ENCODE peak calls at places on chromosomes 4 and X, in six cellular contexts. T is K562, R is endothelial cell of umbilical vein, J is A549, N is HepG2, M is GM12878. Q is an unnamed sample.

GRCh38 chrX:115561605-115562491 is 874 bp downstream of the PLS3 start:
- DNase-seq in T (no peak), R (peak; percentile 52), J (peak; percentile 45), N (peak; percentile 4), M (no peak), Q (no peak)

GRCh38 chrX:29315931-29316330 is 728.7 kb downstream of the IL1RAPL1 start:
- DNase-seq in T (no peak), R (no peak), J (no peak), N (no peak), M (no peak), Q (no peak)

GRCh38 chr4:130747842-130748241 is 1651.9 kb downstream of the C4orf33 start:
- DNase-seq in T (no peak), R (no peak), J (peak; percentile 7), N (no peak), M (no peak), Q (peak; percentile 8)

GRCh38 chrX:129842510-129843208 is 1.0 kb downstream of the ZDHHC9 start:
- DNase-seq in T (no peak), R (peak; percentile 35), J (peak; percentile 12), N (peak; percentile 21), M (no peak), Q (no peak)

GRCh38 chr4:6272863-6273660 is 3.4 kb downstream of the WFS1 start:
- DNase-seq in T (no peak), R (peak; percentile 75), J (peak; percentile 32), N (peak; percentile 70), M (no peak), Q (no peak)

GRCh38 chr4:30436394-30436793 is 283.8 kb upstream of the PCDH7 start:
- DNase-seq in T (no peak), R (no peak), J (no peak), N (no peak), M (no peak), Q (no peak)

GRCh38 chrX:115913575-115913974 is 257.0 kb upstream of the AGTR2 start:
- DNase-seq in T (no peak), R (no peak), J (no peak), N (no peak), M (no peak), Q (no peak)

GRCh38 chr4:119016636-119017035 is 119.0 kb upstream of the MYOZ2 start:
- DNase-seq in T (no peak), R (no peak), J (no peak), N (no peak), M (no peak), Q (no peak)

GRCh38 chrX:42976729-42977366 is 198.9 kb upstream of the PPP1R2C start:
- DNase-seq in T (no peak), R (peak; percentile 54), J (peak; percentile 18), N (no peak), M (no peak), Q (peak; percentile 15)

GRCh38 chr4:108045687-108046024 is 56.0 kb downstream of the HADH start:
- DNase-seq in T (peak; percentile 26), R (no peak), J (no peak), N (no peak), M (no peak), Q (no peak)

GRCh38 chr4:3207531-3208037 is 41.4 kb upstream of the MSANTD1 start:
- DNase-seq in T (no peak), R (peak; percentile 88), J (no peak), N (peak; percentile 96), M (no peak), Q (peak; percentile 30)

GRCh38 chr4:153223935-153224334 is 19.7 kb downstream of the TRIM2 start:
- DNase-seq in T (no peak), R (peak; percentile 67), J (no peak), N (no peak), M (no peak), Q (no peak)

GRCh38 chrX:386239-386767 is 404 bp downstream of the PPP2R3B start:
- DNase-seq in T (no peak), R (no peak), J (no peak), N (no peak), M (no peak), Q (peak; percentile 32)

GRCh38 chrX:78476701-78477100 is 149.3 kb upstream of the CYSLTR1 start:
- DNase-seq in T (no peak), R (no peak), J (no peak), N (no peak), M (no peak), Q (no peak)

GRCh38 chr4:48718818-48719465 is 61.1 kb downstream of the FRYL start:
- DNase-seq in T (no peak), R (no peak), J (no peak), N (peak; percentile 66), M (no peak), Q (no peak)

GRCh38 chr4:126591583-126591982 is 1041.2 kb upstream of the INTU start:
- DNase-seq in T (no peak), R (no peak), J (no peak), N (no peak), M (no peak), Q (no peak)

GRCh38 chr4:89248879-89249281 is 58.7 kb downstream of the GPRIN3 start:
- DNase-seq in T (no peak), R (no peak), J (no peak), N (no peak), M (no peak), Q (no peak)

GRCh38 chr4:151659631-151660030 is 101.2 kb downstream of the GATB start:
- DNase-seq in T (no peak), R (peak; percentile 4), J (no peak), N (no peak), M (no peak), Q (no peak)

GRCh38 chr4:101993002-101993840 is 202.7 kb downstream of the BANK1 start:
- DNase-seq in T (no peak), R (no peak), J (no peak), N (no peak), M (no peak), Q (peak; percentile 60)

GRCh38 chr4:151205722-151206121 is 71.2 kb upstream of the PRSS48 start:
- DNase-seq in T (no peak), R (no peak), J (no peak), N (no peak), M (no peak), Q (no peak)

GRCh38 chr4:81664079-81664478 is 192.4 kb upstream of the RASGEF1B start:
- DNase-seq in T (no peak), R (no peak), J (no peak), N (no peak), M (no peak), Q (no peak)

GRCh38 chr4:40550900-40551546 is 78.6 kb downstream of the RBM47 start:
- DNase-seq in T (peak; percentile 17), R (peak; percentile 55), J (peak; percentile 50), N (peak; percentile 54), M (peak; percentile 76), Q (peak; percentile 75)

GRCh38 chrX:15299945-15300851 is 15.2 kb downstream of the ASB11 start:
- DNase-seq in T (peak; percentile 14), R (peak; percentile 53), J (peak; percentile 33), N (peak; percentile 7), M (no peak), Q (peak; percentile 27)

GRCh38 chr4:184845367-184846011 is 19.7 kb upstream of the ACSL1 start:
- DNase-seq in T (no peak), R (no peak), J (no peak), N (peak; percentile 40), M (no peak), Q (no peak)

GRCh38 chr4:7161721-7162214 is 30.6 kb upstream of the SORCS2 start:
- DNase-seq in T (no peak), R (no peak), J (no peak), N (no peak), M (no peak), Q (no peak)

GRCh38 chrX:71106427-71106826 is at the start of gene CXorf65:
- DNase-seq in T (no peak), R (no peak), J (no peak), N (no peak), M (no peak), Q (peak; percentile 92)

GRCh38 chr4:82139287-82139686 is 234.5 kb downstream of the HNRNPD start:
- DNase-seq in T (no peak), R (no peak), J (no peak), N (no peak), M (no peak), Q (no peak)

GRCh38 chrX:46461653-46462191 is 83.5 kb downstream of the ZNF674 start:
- DNase-seq in T (no peak), R (no peak), J (no peak), N (no peak), M (peak; percentile 20), Q (peak; percentile 11)

DNA sequence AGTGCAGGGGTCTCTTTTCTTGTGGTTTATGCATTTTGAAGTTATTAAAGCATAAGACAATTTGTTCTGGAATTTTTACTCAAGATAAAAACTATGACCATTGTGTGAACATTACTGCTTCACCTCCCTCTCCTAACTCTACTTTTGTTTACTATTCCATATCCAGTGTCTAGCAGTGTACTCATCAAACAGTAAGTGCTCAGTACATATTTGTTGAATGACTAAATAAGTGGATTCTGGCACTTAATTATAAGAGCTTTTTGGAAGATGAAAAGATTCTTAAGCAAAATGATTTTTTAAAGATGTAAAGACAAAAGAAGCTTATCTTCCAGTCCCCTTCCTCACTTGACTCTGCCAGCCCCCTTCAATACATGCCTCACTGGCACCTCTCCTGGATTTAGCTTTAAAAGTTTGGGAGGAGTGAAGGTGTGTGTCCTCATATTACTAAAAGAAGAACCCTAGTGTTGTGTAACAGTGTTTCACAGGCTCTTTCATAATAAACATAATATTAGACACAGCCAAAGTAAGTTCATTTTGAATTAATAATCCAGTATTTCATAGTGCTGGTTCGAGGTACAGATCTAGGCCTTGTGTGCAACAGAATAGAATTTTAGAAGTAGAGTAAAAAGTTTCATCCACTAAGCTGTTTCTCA is 53.0 kb downstream of the GAB1 start:
- DNase-seq in T (no peak), R (no peak), J (no peak), N (peak; percentile 72), M (no peak), Q (no peak)
- TF ChIP-seq MYC in T (no peak), R (no peak), J (no peak), N (no peak), M (no peak), Q (no peak)

GRCh38 chr4:146522098-146522861 is 540 bp upstream of the SLC10A7 start:
- DNase-seq in T (peak; percentile 83), R (peak; percentile 85), J (peak; percentile 66), N (peak; percentile 63), M (peak; percentile 46), Q (peak; percentile 84)
- H3K4me3 ChIP-seq in T (peak overlapping the region; percentile 85), R (peak overlapping the region; percentile 90), J (peak overlapping the region; percentile 90), N (peak overlapping the region; percentile 89), M (peak overlapping the region; percentile 98), Q (peak overlapping the region; percentile 94)

GRCh38 chr4:53480909-53481308 is 103.5 kb downstream of the FIP1L1 start:
- DNase-seq in T (no peak), R (no peak), J (no peak), N (no peak), M (no peak), Q (no peak)

GRCh38 chr4:53479731-53480525 is 102.5 kb downstream of the FIP1L1 start:
- DNase-seq in T (no peak), R (no peak), J (no peak), N (no peak), M (no peak), Q (no peak)

GRCh38 chr4:53481586-53481985 is 104.1 kb downstream of the FIP1L1 start:
- DNase-seq in T (no peak), R (no peak), J (no peak), N (no peak), M (no peak), Q (no peak)

GRCh38 chr4:53484911-53485459 is 106.3 kb downstream of the LNX1 start:
- DNase-seq in T (no peak), R (no peak), J (no peak), N (no peak), M (no peak), Q (no peak)

GRCh38 chr4:53483250-53483649 is 105.8 kb downstream of the FIP1L1 start:
- DNase-seq in T (no peak), R (no peak), J (no peak), N (no peak), M (no peak), Q (no peak)
- TF ChIP-seq MYC in T (no peak), R (no peak), J (no peak), N (no peak), M (no peak), Q (no peak)

GRCh38 chrX:135520553-135521404 is at the start of gene INTS6L:
- DNase-seq in T (peak; percentile 77), R (peak; percentile 91), J (peak; percentile 23), N (no peak), M (peak; percentile 82), Q (peak; percentile 97)
- H3K4me3 ChIP-seq in T (peak within 1 kb of the TSS; percentile 82), R (peak within 1 kb of the TSS; percentile 73), J (peak within 1 kb of the TSS; percentile 68), N (no peak within 1 kb of the TSS), M (peak within 1 kb of the TSS; percentile 73), Q (peak within 1 kb of the TSS; percentile 82)

Q was measured in NB4.